ENCODE peak calls at places on chromosome 15, in nine cellular contexts. One of them, this sample, is unnamed.

GRCh38 chr15:97963779-97964178 is 3.3 kb downstream of the ARRDC4 start:
- DNase-seq in iris pigment epithelial cell: no peak
- DNase-seq in NCI-H1694: no peak
- DNase-seq in psoas muscle: no peak
- DNase-seq in stimulated activated CD4-positive, alpha-beta T cell treated with anti-CD3 and anti-CD28 coated beads, TNF-alpha, amount 100 ng/mL, for 4 hours: no peak
- DNase-seq in amniotic stem cell: no peak
- DNase-seq in foreskin fibroblast: no peak
- DNase-seq in adrenal gland: no peak
- DNase-seq in H9: no peak
- DNase-seq in this sample: no peak

GRCh38 chr15:75237316-75237982 is 20.7 kb upstream of the GOLGA6C start:
- DNase-seq in foreskin fibroblast: no peak
- DNase-seq in H9: no peak
- DNase-seq in adrenal gland: no peak
- DNase-seq in psoas muscle: peak
- DNase-seq in iris pigment epithelial cell: no peak
- DNase-seq in stimulated activated CD4-positive, alpha-beta T cell treated with anti-CD3 and anti-CD28 coated beads, TNF-alpha, amount 100 ng/mL, for 4 hours: no peak
- DNase-seq in amniotic stem cell: no peak
- DNase-seq in NCI-H1694: no peak
- DNase-seq in this sample: no peak

GRCh38 chr15:64521726-64522164 is 61.4 kb downstream of the ZNF609 start:
- DNase-seq in NCI-H1694: no peak
- DNase-seq in iris pigment epithelial cell: peak
- DNase-seq in amniotic stem cell: no peak
- DNase-seq in stimulated activated CD4-positive, alpha-beta T cell treated with anti-CD3 and anti-CD28 coated beads, TNF-alpha, amount 100 ng/mL, for 4 hours: no peak
- DNase-seq in H9: peak
- DNase-seq in adrenal gland: peak
- DNase-seq in psoas muscle: no peak
- DNase-seq in foreskin fibroblast: peak
- DNase-seq in this sample: peak

GRCh38 chr15:22968356-22968755 is 11.8 kb downstream of the CYFIP1 start:
- DNase-seq in amniotic stem cell: peak
- DNase-seq in stimulated activated CD4-positive, alpha-beta T cell treated with anti-CD3 and anti-CD28 coated beads, TNF-alpha, amount 100 ng/mL, for 4 hours: no peak
- DNase-seq in H9: no peak
- DNase-seq in NCI-H1694: no peak
- DNase-seq in adrenal gland: no peak
- DNase-seq in iris pigment epithelial cell: peak
- DNase-seq in foreskin fibroblast: peak
- DNase-seq in psoas muscle: no peak
- DNase-seq in this sample: no peak

GRCh38 chr15:87704276-87704675 is 552.3 kb downstream of the NTRK3 start:
- DNase-seq in adrenal gland: no peak
- DNase-seq in stimulated activated CD4-positive, alpha-beta T cell treated with anti-CD3 and anti-CD28 coated beads, TNF-alpha, amount 100 ng/mL, for 4 hours: no peak
- DNase-seq in H9: no peak
- DNase-seq in NCI-H1694: no peak
- DNase-seq in foreskin fibroblast: no peak
- DNase-seq in amniotic stem cell: no peak
- DNase-seq in iris pigment epithelial cell: no peak
- DNase-seq in psoas muscle: no peak
- DNase-seq in this sample: no peak

GRCh38 chr15:61016087-61016486 is 213.0 kb downstream of the RORA start:
- DNase-seq in adrenal gland: no peak
- DNase-seq in H9: no peak
- DNase-seq in foreskin fibroblast: no peak
- DNase-seq in amniotic stem cell: no peak
- DNase-seq in iris pigment epithelial cell: no peak
- DNase-seq in stimulated activated CD4-positive, alpha-beta T cell treated with anti-CD3 and anti-CD28 coated beads, TNF-alpha, amount 100 ng/mL, for 4 hours: no peak
- DNase-seq in NCI-H1694: no peak
- DNase-seq in psoas muscle: no peak
- DNase-seq in this sample: no peak

GRCh38 chr15:41732487-41732886 is 41.8 kb upstream of the MAPKBP1 start:
- DNase-seq in adrenal gland: no peak
- DNase-seq in stimulated activated CD4-positive, alpha-beta T cell treated with anti-CD3 and anti-CD28 coated beads, TNF-alpha, amount 100 ng/mL, for 4 hours: no peak
- DNase-seq in iris pigment epithelial cell: no peak
- DNase-seq in NCI-H1694: no peak
- DNase-seq in foreskin fibroblast: no peak
- DNase-seq in H9: no peak
- DNase-seq in amniotic stem cell: no peak
- DNase-seq in psoas muscle: no peak
- DNase-seq in this sample: no peak

GRCh38 chr15:100897873-100898490 is 18.4 kb downstream of the ALDH1A3 start:
- DNase-seq in H9: no peak
- DNase-seq in stimulated activated CD4-positive, alpha-beta T cell treated with anti-CD3 and anti-CD28 coated beads, TNF-alpha, amount 100 ng/mL, for 4 hours: no peak
- DNase-seq in amniotic stem cell: no peak
- DNase-seq in iris pigment epithelial cell: no peak
- DNase-seq in NCI-H1694: no peak
- DNase-seq in adrenal gland: no peak
- DNase-seq in foreskin fibroblast: no peak
- DNase-seq in psoas muscle: no peak
- DNase-seq in this sample: no peak

GRCh38 chr15:51080286-51080685 is 14.4 kb downstream of the TNFAIP8L3 start:
- DNase-seq in amniotic stem cell: no peak
- DNase-seq in adrenal gland: no peak
- DNase-seq in stimulated activated CD4-positive, alpha-beta T cell treated with anti-CD3 and anti-CD28 coated beads, TNF-alpha, amount 100 ng/mL, for 4 hours: no peak
- DNase-seq in iris pigment epithelial cell: no peak
- DNase-seq in NCI-H1694: no peak
- DNase-seq in psoas muscle: no peak
- DNase-seq in H9: no peak
- DNase-seq in foreskin fibroblast: no peak
- DNase-seq in this sample: no peak

GRCh38 chr15:65752151-65752700 is 39.9 kb downstream of the DENND4A start:
- DNase-seq in iris pigment epithelial cell: peak
- DNase-seq in NCI-H1694: no peak
- DNase-seq in adrenal gland: no peak
- DNase-seq in H9: no peak
- DNase-seq in psoas muscle: no peak
- DNase-seq in stimulated activated CD4-positive, alpha-beta T cell treated with anti-CD3 and anti-CD28 coated beads, TNF-alpha, amount 100 ng/mL, for 4 hours: no peak
- DNase-seq in amniotic stem cell: no peak
- DNase-seq in foreskin fibroblast: no peak
- DNase-seq in this sample: no peak

GRCh38 chr15:62474021-62474770 is 309.1 kb upstream of the C2CD4B start:
- DNase-seq in H9: no peak
- DNase-seq in iris pigment epithelial cell: no peak
- DNase-seq in foreskin fibroblast: no peak
- DNase-seq in stimulated activated CD4-positive, alpha-beta T cell treated with anti-CD3 and anti-CD28 coated beads, TNF-alpha, amount 100 ng/mL, for 4 hours: no peak
- DNase-seq in adrenal gland: no peak
- DNase-seq in amniotic stem cell: no peak
- DNase-seq in NCI-H1694: no peak
- DNase-seq in psoas muscle: no peak
- DNase-seq in this sample: no peak

GRCh38 chr15:28289694-28290463 is 32.1 kb downstream of the HERC2 start:
- DNase-seq in H9: no peak
- DNase-seq in foreskin fibroblast: no peak
- DNase-seq in iris pigment epithelial cell: no peak
- DNase-seq in NCI-H1694: no peak
- DNase-seq in psoas muscle: no peak
- DNase-seq in stimulated activated CD4-positive, alpha-beta T cell treated with anti-CD3 and anti-CD28 coated beads, TNF-alpha, amount 100 ng/mL, for 4 hours: no peak
- DNase-seq in adrenal gland: no peak
- DNase-seq in amniotic stem cell: no peak
- DNase-seq in this sample: no peak

GRCh38 chr15:88255496-88256171 is 905 bp downstream of the NTRK3 start:
- DNase-seq in psoas muscle: no peak
- DNase-seq in stimulated activated CD4-positive, alpha-beta T cell treated with anti-CD3 and anti-CD28 coated beads, TNF-alpha, amount 100 ng/mL, for 4 hours: no peak
- DNase-seq in NCI-H1694: no peak
- DNase-seq in H9: peak
- DNase-seq in adrenal gland: no peak
- DNase-seq in foreskin fibroblast: peak
- DNase-seq in amniotic stem cell: peak
- DNase-seq in iris pigment epithelial cell: peak
- DNase-seq in this sample: no peak

GRCh38 chr15:67528536-67528935 is 7.6 kb downstream of the C15orf61 start:
- DNase-seq in foreskin fibroblast: no peak
- DNase-seq in H9: no peak
- DNase-seq in adrenal gland: no peak
- DNase-seq in amniotic stem cell: no peak
- DNase-seq in stimulated activated CD4-positive, alpha-beta T cell treated with anti-CD3 and anti-CD28 coated beads, TNF-alpha, amount 100 ng/mL, for 4 hours: no peak
- DNase-seq in psoas muscle: no peak
- DNase-seq in iris pigment epithelial cell: no peak
- DNase-seq in NCI-H1694: no peak
- DNase-seq in this sample: no peak

GRCh38 chr15:42549782-42550392 is 1.2 kb downstream of the HAUS2 start:
- DNase-seq in iris pigment epithelial cell: no peak
- DNase-seq in H9: no peak
- DNase-seq in psoas muscle: no peak
- DNase-seq in NCI-H1694: no peak
- DNase-seq in stimulated activated CD4-positive, alpha-beta T cell treated with anti-CD3 and anti-CD28 coated beads, TNF-alpha, amount 100 ng/mL, for 4 hours: no peak
- DNase-seq in adrenal gland: no peak
- DNase-seq in foreskin fibroblast: no peak
- DNase-seq in amniotic stem cell: no peak
- DNase-seq in this sample: no peak

GRCh38 chr15:39145854-39146253 is 435.0 kb upstream of the THBS1 start:
- DNase-seq in iris pigment epithelial cell: peak
- DNase-seq in psoas muscle: no peak
- DNase-seq in amniotic stem cell: no peak
- DNase-seq in adrenal gland: no peak
- DNase-seq in H9: no peak
- DNase-seq in foreskin fibroblast: peak
- DNase-seq in stimulated activated CD4-positive, alpha-beta T cell treated with anti-CD3 and anti-CD28 coated beads, TNF-alpha, amount 100 ng/mL, for 4 hours: no peak
- DNase-seq in NCI-H1694: no peak
- DNase-seq in this sample: no peak

GRCh38 chr15:75688831-75689230 is 23.8 kb downstream of the CSPG4 start:
- DNase-seq in foreskin fibroblast: no peak
- DNase-seq in iris pigment epithelial cell: no peak
- DNase-seq in NCI-H1694: no peak
- DNase-seq in adrenal gland: no peak
- DNase-seq in stimulated activated CD4-positive, alpha-beta T cell treated with anti-CD3 and anti-CD28 coated beads, TNF-alpha, amount 100 ng/mL, for 4 hours: no peak
- DNase-seq in amniotic stem cell: no peak
- DNase-seq in H9: no peak
- DNase-seq in psoas muscle: no peak
- DNase-seq in this sample: no peak

GRCh38 chr15:69685524-69686452 is 233.2 kb downstream of the RPLP1 start:
- DNase-seq in NCI-H1694: no peak
- DNase-seq in adrenal gland: no peak
- DNase-seq in H9: no peak
- DNase-seq in amniotic stem cell: no peak
- DNase-seq in foreskin fibroblast: no peak
- DNase-seq in stimulated activated CD4-positive, alpha-beta T cell treated with anti-CD3 and anti-CD28 coated beads, TNF-alpha, amount 100 ng/mL, for 4 hours: no peak
- DNase-seq in psoas muscle: no peak
- DNase-seq in iris pigment epithelial cell: no peak
- DNase-seq in this sample: no peak

GRCh38 chr15:85615930-85616329 is 178.8 kb downstream of the KLHL25 start:
- DNase-seq in adrenal gland: no peak
- DNase-seq in foreskin fibroblast: no peak
- DNase-seq in iris pigment epithelial cell: peak
- DNase-seq in psoas muscle: no peak
- DNase-seq in stimulated activated CD4-positive, alpha-beta T cell treated with anti-CD3 and anti-CD28 coated beads, TNF-alpha, amount 100 ng/mL, for 4 hours: no peak
- DNase-seq in NCI-H1694: no peak
- DNase-seq in H9: peak
- DNase-seq in amniotic stem cell: no peak
- DNase-seq in this sample: no peak

GRCh38 chr15:93800805-93801204 is 430.6 kb upstream of the MCTP2 start:
- DNase-seq in NCI-H1694: no peak
- DNase-seq in stimulated activated CD4-positive, alpha-beta T cell treated with anti-CD3 and anti-CD28 coated beads, TNF-alpha, amount 100 ng/mL, for 4 hours: no peak
- DNase-seq in H9: peak
- DNase-seq in foreskin fibroblast: no peak
- DNase-seq in iris pigment epithelial cell: no peak
- DNase-seq in adrenal gland: no peak
- DNase-seq in amniotic stem cell: no peak
- DNase-seq in psoas muscle: no peak
- DNase-seq in this sample: no peak